ENCODE peak calls at places on chromosomes 1 and 21, in seven cellular contexts. One of them, this sample, is unnamed.
A peak's percentile ranks its signal among the peaks of the same experiment; 100 is the strongest.

GRCh38 chr21:46056450-46056903 is 41.4 kb upstream of the COL6A2 start:
- DNase-seq in RWPE1: no peak
- DNase-seq in substantia nigra: no peak
- DNase-seq in astrocyte of the hippocampus: peak; percentile 88
- DNase-seq in left colon: peak; percentile 86
- DNase-seq in right cardiac atrium: peak; percentile 92
- DNase-seq in astrocyte of the cerebellum: peak; percentile 81
- DNase-seq in this sample: no peak

GRCh38 chr1:213303286-213303685 is 252.2 kb downstream of the RPS6KC1 start:
- DNase-seq in substantia nigra: no peak
- DNase-seq in RWPE1: no peak
- DNase-seq in astrocyte of the cerebellum: peak; percentile 36
- DNase-seq in left colon: no peak
- DNase-seq in right cardiac atrium: no peak
- DNase-seq in astrocyte of the hippocampus: peak; percentile 71
- DNase-seq in this sample: no peak

GRCh38 chr1:17826165-17826488 is 71.0 kb downstream of the ACTL8 start:
- DNase-seq in substantia nigra: no peak
- DNase-seq in astrocyte of the cerebellum: no peak
- DNase-seq in left colon: no peak
- DNase-seq in right cardiac atrium: peak; percentile 60
- DNase-seq in astrocyte of the hippocampus: peak; percentile 34
- DNase-seq in RWPE1: peak; percentile 26
- DNase-seq in this sample: no peak

GRCh38 chr1:222552882-222553281 is 5.0 kb upstream of the HHIPL2 start:
- DNase-seq in substantia nigra: no peak
- DNase-seq in astrocyte of the hippocampus: no peak
- DNase-seq in RWPE1: no peak
- DNase-seq in right cardiac atrium: peak; percentile 68
- DNase-seq in left colon: no peak
- DNase-seq in astrocyte of the cerebellum: no peak
- DNase-seq in this sample: no peak

GRCh38 chr1:43868741-43869067 is 64.9 kb upstream of the ARTN start:
- DNase-seq in right cardiac atrium: peak; percentile 44
- DNase-seq in RWPE1: no peak
- DNase-seq in astrocyte of the cerebellum: peak; percentile 82
- DNase-seq in left colon: no peak
- DNase-seq in astrocyte of the hippocampus: peak; percentile 80
- DNase-seq in substantia nigra: no peak
- DNase-seq in this sample: no peak

GRCh38 chr1:233033366-233033765 is 83.0 kb downstream of the NTPCR start:
- DNase-seq in left colon: no peak
- DNase-seq in right cardiac atrium: no peak
- DNase-seq in substantia nigra: no peak
- DNase-seq in RWPE1: no peak
- DNase-seq in astrocyte of the hippocampus: no peak
- DNase-seq in astrocyte of the cerebellum: no peak
- DNase-seq in this sample: no peak

GRCh38 chr21:27703806-27704205 is 736.9 kb upstream of the ADAMTS5 start:
- DNase-seq in right cardiac atrium: no peak
- DNase-seq in astrocyte of the hippocampus: no peak
- DNase-seq in left colon: no peak
- DNase-seq in astrocyte of the cerebellum: no peak
- DNase-seq in substantia nigra: no peak
- DNase-seq in RWPE1: no peak
- DNase-seq in this sample: no peak

GRCh38 chr1:21510113-21510493 is 880 bp downstream of the ALPL start:
- DNase-seq in astrocyte of the cerebellum: no peak
- DNase-seq in astrocyte of the hippocampus: no peak
- DNase-seq in substantia nigra: no peak
- DNase-seq in left colon: no peak
- DNase-seq in right cardiac atrium: no peak
- DNase-seq in RWPE1: no peak
- DNase-seq in this sample: no peak

GRCh38 chr1:47574451-47575165 is 136.8 kb downstream of the FOXD2 start:
- DNase-seq in right cardiac atrium: no peak
- DNase-seq in RWPE1: no peak
- DNase-seq in substantia nigra: no peak
- DNase-seq in left colon: no peak
- DNase-seq in astrocyte of the hippocampus: no peak
- DNase-seq in astrocyte of the cerebellum: no peak
- DNase-seq in this sample: no peak

GRCh38 chr1:31663622-31664452 is 19.2 kb upstream of the PEF1 start:
- DNase-seq in left colon: peak; percentile 34
- DNase-seq in RWPE1: peak; percentile 59
- DNase-seq in astrocyte of the cerebellum: no peak
- DNase-seq in right cardiac atrium: peak; percentile 56
- DNase-seq in astrocyte of the hippocampus: peak; percentile 67
- DNase-seq in substantia nigra: no peak
- DNase-seq in this sample: peak; percentile 19

GRCh38 chr1:161180643-161181042 is 3.3 kb upstream of the B4GALT3 start:
- DNase-seq in substantia nigra: no peak
- DNase-seq in astrocyte of the cerebellum: no peak
- DNase-seq in RWPE1: no peak
- DNase-seq in right cardiac atrium: no peak
- DNase-seq in left colon: no peak
- DNase-seq in astrocyte of the hippocampus: no peak
- DNase-seq in this sample: no peak

GRCh38 chr1:91727763-91728162 is 158.2 kb downstream of the TGFBR3 start:
- DNase-seq in substantia nigra: no peak
- DNase-seq in left colon: no peak
- DNase-seq in RWPE1: no peak
- DNase-seq in astrocyte of the cerebellum: no peak
- DNase-seq in right cardiac atrium: no peak
- DNase-seq in astrocyte of the hippocampus: no peak
- DNase-seq in this sample: no peak

GRCh38 chr1:25182629-25183028 is 49.7 kb downstream of the SYF2 start:
- DNase-seq in astrocyte of the cerebellum: peak; percentile 26
- DNase-seq in left colon: no peak
- DNase-seq in substantia nigra: no peak
- DNase-seq in astrocyte of the hippocampus: peak; percentile 81
- DNase-seq in right cardiac atrium: no peak
- DNase-seq in RWPE1: peak; percentile 44
- DNase-seq in this sample: no peak

GRCh38 chr1:29849038-29849750 is 612.9 kb downstream of the PTPRU start:
- DNase-seq in right cardiac atrium: no peak
- DNase-seq in astrocyte of the hippocampus: peak; percentile 44
- DNase-seq in RWPE1: peak; percentile 26
- DNase-seq in astrocyte of the cerebellum: no peak
- DNase-seq in left colon: no peak
- DNase-seq in substantia nigra: no peak
- DNase-seq in this sample: peak; percentile 52

GRCh38 chr1:223466156-223466555 is 72.9 kb downstream of the CCDC185 start:
- DNase-seq in astrocyte of the cerebellum: no peak
- DNase-seq in astrocyte of the hippocampus: no peak
- DNase-seq in right cardiac atrium: no peak
- DNase-seq in substantia nigra: no peak
- DNase-seq in RWPE1: no peak
- DNase-seq in left colon: no peak
- DNase-seq in this sample: no peak

GRCh38 chr1:62978056-62978455 is 194.1 kb downstream of the ATG4C start:
- DNase-seq in RWPE1: no peak
- DNase-seq in left colon: no peak
- DNase-seq in substantia nigra: no peak
- DNase-seq in astrocyte of the cerebellum: no peak
- DNase-seq in astrocyte of the hippocampus: no peak
- DNase-seq in right cardiac atrium: no peak
- DNase-seq in this sample: no peak

GRCh38 chr1:247338723-247339270 is 7.1 kb upstream of the ZNF496 start:
- DNase-seq in right cardiac atrium: no peak
- DNase-seq in RWPE1: no peak
- DNase-seq in astrocyte of the cerebellum: no peak
- DNase-seq in left colon: no peak
- DNase-seq in astrocyte of the hippocampus: peak; percentile 33
- DNase-seq in substantia nigra: no peak
- DNase-seq in this sample: no peak

GRCh38 chr1:15029786-15030185 is 123.8 kb upstream of the TMEM51 start:
- DNase-seq in left colon: no peak
- DNase-seq in astrocyte of the hippocampus: no peak
- DNase-seq in astrocyte of the cerebellum: no peak
- DNase-seq in substantia nigra: no peak
- DNase-seq in right cardiac atrium: no peak
- DNase-seq in RWPE1: no peak
- DNase-seq in this sample: no peak

GRCh38 chr1:155018617-155019348 is 14.8 kb downstream of the DCST2 start:
- DNase-seq in substantia nigra: no peak
- DNase-seq in astrocyte of the cerebellum: no peak
- DNase-seq in right cardiac atrium: no peak
- DNase-seq in left colon: no peak
- DNase-seq in RWPE1: no peak
- DNase-seq in astrocyte of the hippocampus: no peak
- DNase-seq in this sample: no peak

GRCh38 chr1:172117800-172118199 is 276.5 kb downstream of the DNM3 start:
- DNase-seq in right cardiac atrium: no peak
- DNase-seq in left colon: no peak
- DNase-seq in substantia nigra: no peak
- DNase-seq in RWPE1: no peak
- DNase-seq in astrocyte of the cerebellum: peak; percentile 50
- DNase-seq in astrocyte of the hippocampus: peak; percentile 71
- DNase-seq in this sample: no peak

GRCh38 chr1:206979379-206980043 is 9.3 kb upstream of the FCAMR start:
- DNase-seq in left colon: no peak
- DNase-seq in substantia nigra: no peak
- DNase-seq in right cardiac atrium: no peak
- DNase-seq in astrocyte of the cerebellum: no peak
- DNase-seq in astrocyte of the hippocampus: peak; percentile 31
- DNase-seq in RWPE1: peak; percentile 37
- DNase-seq in this sample: peak; percentile 24

GRCh38 chr1:178266619-178267066 is 172.7 kb downstream of the RASAL2 start:
- DNase-seq in right cardiac atrium: no peak
- DNase-seq in astrocyte of the cerebellum: no peak
- DNase-seq in astrocyte of the hippocampus: no peak
- DNase-seq in left colon: no peak
- DNase-seq in substantia nigra: no peak
- DNase-seq in RWPE1: no peak
- DNase-seq in this sample: no peak

GRCh38 chr1:112791723-112792104 is 76.6 kb upstream of the PPM1J start:
- DNase-seq in left colon: no peak
- DNase-seq in astrocyte of the cerebellum: no peak
- DNase-seq in right cardiac atrium: no peak
- DNase-seq in substantia nigra: no peak
- DNase-seq in astrocyte of the hippocampus: no peak
- DNase-seq in RWPE1: no peak
- DNase-seq in this sample: no peak

GRCh38 chr1:164561007-164561406 is 2.0 kb downstream of the PBX1 start:
- DNase-seq in right cardiac atrium: no peak
- DNase-seq in astrocyte of the hippocampus: peak; percentile 33
- DNase-seq in left colon: no peak
- DNase-seq in substantia nigra: no peak
- DNase-seq in RWPE1: no peak
- DNase-seq in astrocyte of the cerebellum: no peak
- DNase-seq in this sample: no peak

GRCh38 chr1:200751717-200752116 is 13.0 kb downstream of the CAMSAP2 start:
- DNase-seq in astrocyte of the hippocampus: no peak
- DNase-seq in RWPE1: no peak
- DNase-seq in left colon: no peak
- DNase-seq in substantia nigra: no peak
- DNase-seq in astrocyte of the cerebellum: no peak
- DNase-seq in right cardiac atrium: no peak
- DNase-seq in this sample: peak; percentile 64